ENCODE peak calls at places on chromosomes 11 and 22, in ten cellular contexts. Z is PC-9, L is gastrocnemius medialis, Y is SK-N-SH, V is fibroblast of lung, K is cardiac muscle cell, E is heart left ventricle, T is colonic mucosa, D is RWPE2, I is thoracic aorta. P is an unnamed sample. For H3K27me3, the result is how much of the 10 kb centered on the place peaks cover.

GRCh38 chr11:48018561-48019229 is 38.3 kb downstream of the PTPRJ start:
- DNase-seq in Y (no peak), D (no peak), L (no peak), K (peak), I (no peak), T (no peak), V (peak), Z (no peak), E (no peak), P (no peak)

GRCh38 chr22:45242778-45243191 is 2.1 kb upstream of the KIAA0930 start:
- DNase-seq in Y (no peak), D (no peak), I (no peak), K (no peak), E (no peak), Z (no peak), L (no peak), V (no peak), T (peak), P (no peak)

GRCh38 chr22:30305519-30305905 is 16.2 kb upstream of the CASTOR1 start:
- DNase-seq in I (no peak), V (no peak), K (no peak), Z (no peak), E (peak), L (peak), Y (no peak), D (no peak), T (peak), P (peak)

GRCh38 chr22:18075101-18075730 is 2.6 kb upstream of the PEX26 start:
- DNase-seq in Y (no peak), E (no peak), Z (no peak), V (no peak), I (no peak), D (no peak), K (no peak), T (no peak), L (no peak), P (peak)

GRCh38 chr11:69376155-69377028 is 82.4 kb downstream of the MYEOV start:
- DNase-seq in K (no peak), Z (no peak), E (no peak), V (no peak), L (no peak), Y (no peak), I (no peak), T (peak), D (peak), P (peak)

GRCh38 chr11:107696140-107696539 is 15.7 kb downstream of the SLN start:
- DNase-seq in D (no peak), Y (no peak), K (no peak), I (no peak), E (no peak), T (no peak), L (no peak), V (peak), Z (peak), P (no peak)

GRCh38 chr11:69384548-69385465 is 90.9 kb downstream of the MYEOV start:
- DNase-seq in I (no peak), D (no peak), E (no peak), T (no peak), K (no peak), L (no peak), Y (peak), Z (no peak), V (no peak), P (no peak)

GRCh38 chr11:120012245-120012644 is 125.7 kb downstream of the TRIM29 start:
- DNase-seq in V (no peak), D (no peak), T (no peak), Z (no peak), Y (no peak), L (no peak), K (no peak), E (no peak), I (no peak), P (no peak)

GRCh38 chr11:78549624-78550409 is 24.8 kb downstream of the NARS2 start:
- DNase-seq in T (no peak), Z (no peak), V (no peak), K (peak), L (no peak), D (no peak), E (no peak), Y (no peak), I (no peak), P (no peak)

GRCh38 chr11:133134561-133135173 is 397.6 kb downstream of the OPCML start:
- DNase-seq in Z (peak), L (no peak), D (no peak), E (peak), T (peak), Y (peak), K (peak), I (no peak), V (peak), P (no peak)

GRCh38 chr11:93838967-93839366 is 11.5 kb downstream of the VSTM5 start:
- DNase-seq in T (no peak), E (no peak), L (no peak), I (no peak), V (no peak), Z (no peak), K (no peak), Y (no peak), D (no peak), P (no peak)

GRCh38 chr11:128239224-128239790 is 348.1 kb downstream of the ETS1 start:
- DNase-seq in L (no peak), K (no peak), Z (no peak), D (no peak), E (no peak), Y (no peak), I (no peak), T (no peak), V (no peak), P (no peak)

GRCh38 chr11:57663975-57664374 is 3.9 kb upstream of the ZDHHC5 start:
- DNase-seq in Y (no peak), L (no peak), D (no peak), V (no peak), E (no peak), K (no peak), I (no peak), Z (no peak), T (no peak), P (no peak)

GRCh38 chr11:30333405-30333804 is 10.5 kb downstream of the ARL14EP start:
- DNase-seq in L (no peak), K (peak), D (no peak), I (no peak), V (no peak), T (no peak), E (no peak), Z (no peak), Y (peak), P (no peak)

GRCh38 chr11:3885855-3886254 is 30.4 kb downstream of the STIM1 start:
- DNase-seq in V (peak), T (no peak), K (no peak), Z (peak), I (no peak), L (no peak), E (no peak), D (no peak), Y (no peak), P (no peak)

GRCh38 chr11:118690553-118691304 is 11.3 kb upstream of the TREH start:
- DNase-seq in T (no peak), I (no peak), V (no peak), E (no peak), Z (peak), K (no peak), D (no peak), L (no peak), Y (no peak), P (peak)

GRCh38 chr11:63375434-63375833 is 5.8 kb downstream of the SLC22A9 start:
- DNase-seq in V (no peak), L (no peak), T (no peak), K (no peak), E (no peak), Z (no peak), D (no peak), I (no peak), Y (no peak), P (no peak)

GRCh38 chr11:353315-353857 is 15.9 kb upstream of the B4GALNT4 start:
- DNase-seq in V (peak), E (peak), Z (no peak), I (peak), L (peak), T (peak), K (no peak), D (no peak), Y (no peak), P (peak)

DNA sequence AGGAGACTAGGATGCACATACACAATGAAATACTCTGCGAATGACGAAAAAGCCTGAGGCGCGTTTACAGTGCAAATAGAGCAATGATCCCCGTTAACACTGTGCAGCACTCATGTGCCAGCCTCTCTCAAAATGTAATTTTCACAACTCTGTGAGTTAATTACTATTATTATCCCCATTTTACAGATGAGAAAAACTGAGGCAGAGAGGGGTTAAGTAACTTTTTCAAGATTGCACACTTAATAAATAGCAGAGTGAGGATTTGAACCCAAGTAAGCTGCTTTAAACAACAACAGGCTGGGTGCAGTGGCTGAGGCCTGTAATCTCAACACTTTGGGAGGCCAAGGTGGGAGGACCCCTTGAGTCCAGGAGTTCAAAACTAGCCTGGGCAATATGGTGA is 21.6 kb upstream of the SYT12 start:
- DNase-seq in L (no peak), T (no peak), I (no peak), E (no peak), Z (no peak), Y (no peak), D (no peak), V (no peak), K (no peak), P (no peak)
- TF ChIP-seq CTCF in L (no peak), T (no peak), I (no peak), E (no peak), Z (no peak), Y (no peak), D (no peak), V (no peak), K (no peak), P (no peak)

GRCh38 chr22:48520207-48520606 is 1307.5 kb downstream of the BRD1 start:
- DNase-seq in L (no peak), K (no peak), V (no peak), D (no peak), Z (no peak), T (no peak), I (no peak), E (no peak), Y (no peak), P (no peak)
- H3K27me3 ChIP-seq in L (under half), K (under half), V (under half), D (under half), Z (half or more), T (under half), I (under half), E (under half), Y (under half), P (under half)

GRCh38 chr22:22408731-22409696 is 99.5 kb downstream of the ZNF280B start:
- DNase-seq in Y (peak), V (peak), T (no peak), I (no peak), D (no peak), K (no peak), E (no peak), L (no peak), Z (no peak), P (no peak)
- TF ChIP-seq CTCF in Y (peak), V (peak), T (no peak), I (no peak), D (peak), K (peak), E (peak), L (no peak), Z (peak), P (no peak)

GRCh38 chr11:20594274-20595061 is 4.9 kb upstream of the SLC6A5 start:
- DNase-seq in Z (no peak), Y (peak), D (no peak), K (no peak), I (no peak), L (no peak), E (no peak), T (no peak), V (no peak), P (no peak)
- H3K27me3 ChIP-seq in Z (half or more), Y (under half), D (half or more), K (half or more), I (under half), L (half or more), E (half or more), T (under half), V (under half), P (under half)

DNA sequence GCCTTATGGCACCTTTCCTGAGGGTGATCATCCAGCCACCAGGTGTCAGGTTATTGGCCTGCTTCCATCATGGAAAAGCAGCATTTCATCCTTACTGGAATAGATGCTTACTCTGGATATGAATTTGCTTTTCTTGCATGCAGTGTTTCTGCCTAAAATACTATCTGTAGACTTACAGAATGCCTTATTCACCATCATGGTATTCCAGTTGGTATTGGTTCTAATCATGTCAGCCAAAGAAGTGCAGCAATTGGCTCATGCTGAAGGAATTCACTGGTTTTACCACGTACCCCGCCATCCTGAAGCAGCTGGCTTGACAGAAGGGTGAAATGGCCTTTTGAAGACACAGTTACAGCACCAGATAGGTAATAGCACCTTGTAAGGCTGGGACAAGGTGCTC is 194.2 kb downstream of the AASDHPPT start:
- DNase-seq in Z (no peak), L (no peak), I (no peak), V (peak), T (no peak), E (no peak), Y (no peak), K (no peak), D (no peak), P (no peak)
- TF ChIP-seq CTCF in Z (no peak), L (no peak), I (no peak), V (no peak), T (no peak), E (no peak), Y (peak), K (no peak), D (no peak), P (no peak)

DNA sequence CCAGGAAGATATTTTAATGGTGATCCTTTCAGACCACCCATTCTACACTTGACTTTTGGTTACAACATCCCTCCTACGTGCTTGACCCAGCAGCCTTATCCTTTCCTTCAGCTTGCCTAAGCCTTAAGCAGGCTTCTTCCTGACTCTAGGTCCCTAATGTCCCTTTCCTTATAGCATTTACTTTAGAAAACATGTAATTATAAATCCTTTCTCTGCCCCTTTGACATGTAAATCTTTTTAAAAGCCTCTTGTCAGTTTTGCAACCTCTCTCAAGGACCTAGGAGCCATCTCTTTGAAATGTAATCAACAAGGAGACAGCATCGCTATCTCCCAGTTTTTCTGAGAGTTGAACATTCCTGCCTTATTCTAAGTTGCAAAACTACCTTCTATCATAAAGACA is 1255.2 kb downstream of the LRRC4C start:
- DNase-seq in V (no peak), E (no peak), Z (no peak), D (no peak), K (no peak), L (no peak), T (no peak), I (no peak), Y (no peak), P (no peak)
- H3K27me3 ChIP-seq in V (under half), E (under half), Z (under half), D (under half), K (under half), L (under half), T (under half), I (under half), Y (under half), P (under half)